ENCODE peak calls at places on chromosomes 13 and 19, in nine cellular contexts. X, F, Y, G, P, H, E, B and Z are unnamed samples.

GRCh38 chr13:50080158-50080855 is 65.1 kb downstream of the KCNRG start:
- DNase-seq in G (no peak), H (no peak), E (peak), X (peak), Y (no peak), B (peak), P (no peak), F (peak), Z (peak)

GRCh38 chr19:56973713-56974553 is 133.4 kb upstream of the PEG3 start:
- DNase-seq in P (no peak), G (peak), Y (no peak), X (no peak), H (no peak), F (no peak), E (no peak), B (no peak), Z (no peak)

GRCh38 chr13:99545979-99546378 is 44.7 kb downstream of the TM9SF2 start:
- DNase-seq in E (no peak), H (no peak), X (no peak), F (no peak), P (no peak), Y (no peak), B (no peak), G (no peak), Z (no peak)

GRCh38 chr13:77330009-77330471 is 3.1 kb upstream of the MYCBP2 start:
- DNase-seq in H (no peak), E (no peak), F (no peak), P (no peak), B (peak), Y (no peak), X (no peak), G (no peak), Z (no peak)

GRCh38 chr13:91329736-91330135 is 17.8 kb upstream of the MIR17HG start:
- DNase-seq in G (no peak), X (no peak), F (no peak), Y (no peak), H (no peak), E (no peak), P (no peak), B (no peak), Z (no peak)

GRCh38 chr19:45403781-45404556 is 900 bp downstream of the PPP1R13L start:
- DNase-seq in H (no peak), B (peak), F (peak), E (no peak), G (no peak), Y (peak), X (peak), P (peak), Z (no peak)

GRCh38 chr13:113934576-113934975 is 39.3 kb downstream of the C13orf46 start:
- DNase-seq in F (no peak), B (no peak), G (no peak), X (no peak), H (no peak), E (no peak), P (no peak), Y (no peak), Z (no peak)

GRCh38 chr19:46221152-46221551 is 8.4 kb upstream of the IGFL1 start:
- DNase-seq in G (no peak), Y (no peak), H (no peak), E (no peak), X (no peak), F (no peak), P (no peak), B (no peak), Z (no peak)

GRCh38 chr13:99392806-99393135 is 85.6 kb upstream of the GPR183 start:
- DNase-seq in P (no peak), F (no peak), B (no peak), Y (no peak), H (no peak), X (no peak), G (no peak), E (no peak), Z (no peak)

GRCh38 chr13:76619631-76620030 is 266.6 kb downstream of the KCTD12 start:
- DNase-seq in F (no peak), H (no peak), G (no peak), E (no peak), X (no peak), Y (no peak), B (no peak), P (no peak), Z (no peak)

GRCh38 chr19:50959731-50960500 is 7.1 kb upstream of the KLK5 start:
- DNase-seq in H (no peak), P (no peak), F (no peak), Y (no peak), X (no peak), E (no peak), B (peak), G (no peak), Z (no peak)

GRCh38 chr19:1257475-1258160 is 9.2 kb downstream of the MIDN start:
- DNase-seq in P (no peak), B (no peak), E (no peak), Y (no peak), H (no peak), G (no peak), X (no peak), F (no peak), Z (no peak)

GRCh38 chr13:47033216-47033615 is 136.4 kb upstream of the HTR2A start:
- DNase-seq in P (no peak), F (peak), Y (no peak), X (no peak), G (no peak), B (peak), E (no peak), H (no peak), Z (no peak)

GRCh38 chr13:43196750-43197149 is 173.4 kb downstream of the DNAJC15 start:
- DNase-seq in Y (no peak), X (no peak), G (no peak), E (no peak), B (no peak), H (no peak), P (no peak), F (no peak), Z (no peak)